ENCODE peak calls at places on chromosomes 7 and 10, in ten cellular contexts. One of them, this sample, is unnamed. For H3K4me1 and H3K36me3, the result is how much of the 10 kb centered on the place peaks cover.

GRCh38 chr7:151936207-151936606 is 20.0 kb upstream of the GALNTL5 start:
- DNase-seq in Peyer's patch: no peak
- DNase-seq in HepG2: no peak
- DNase-seq in breast epithelium: no peak
- DNase-seq in right atrium auricular region: no peak
- DNase-seq in psoas muscle: no peak
- DNase-seq in fibroblast of lung: no peak
- DNase-seq in mucosa of descending colon: no peak
- DNase-seq in BE2C: no peak
- DNase-seq in trophoblast cell: peak
- DNase-seq in this sample: no peak

GRCh38 chr10:28879875-28880381 is 202.6 kb downstream of the BAMBI start:
- DNase-seq in Peyer's patch: no peak
- DNase-seq in HepG2: no peak
- DNase-seq in breast epithelium: no peak
- DNase-seq in right atrium auricular region: no peak
- DNase-seq in psoas muscle: no peak
- DNase-seq in fibroblast of lung: no peak
- DNase-seq in mucosa of descending colon: no peak
- DNase-seq in BE2C: no peak
- DNase-seq in trophoblast cell: no peak
- DNase-seq in this sample: no peak

GRCh38 chr7:121329460-121330052 is 756 bp downstream of the WNT16 start:
- DNase-seq in Peyer's patch: peak
- DNase-seq in HepG2: no peak
- DNase-seq in breast epithelium: no peak
- DNase-seq in right atrium auricular region: no peak
- DNase-seq in psoas muscle: no peak
- DNase-seq in fibroblast of lung: peak
- DNase-seq in mucosa of descending colon: peak
- DNase-seq in BE2C: no peak
- DNase-seq in trophoblast cell: peak
- DNase-seq in this sample: no peak

GRCh38 chr7:24826662-24827020 is 69.4 kb upstream of the GSDME start:
- DNase-seq in Peyer's patch: no peak
- DNase-seq in HepG2: no peak
- DNase-seq in breast epithelium: no peak
- DNase-seq in right atrium auricular region: no peak
- DNase-seq in psoas muscle: no peak
- DNase-seq in fibroblast of lung: peak
- DNase-seq in mucosa of descending colon: no peak
- DNase-seq in BE2C: no peak
- DNase-seq in trophoblast cell: no peak
- DNase-seq in this sample: no peak

GRCh38 chr10:59825932-59826331 is 72.7 kb upstream of the MRLN start:
- DNase-seq in Peyer's patch: no peak
- DNase-seq in HepG2: no peak
- DNase-seq in breast epithelium: no peak
- DNase-seq in right atrium auricular region: no peak
- DNase-seq in psoas muscle: no peak
- DNase-seq in fibroblast of lung: peak
- DNase-seq in mucosa of descending colon: no peak
- DNase-seq in BE2C: no peak
- DNase-seq in trophoblast cell: peak
- DNase-seq in this sample: no peak

GRCh38 chr7:116451958-116452729 is 47.4 kb upstream of the CAV2 start:
- DNase-seq in Peyer's patch: no peak
- DNase-seq in HepG2: no peak
- DNase-seq in breast epithelium: no peak
- DNase-seq in right atrium auricular region: no peak
- DNase-seq in psoas muscle: no peak
- DNase-seq in fibroblast of lung: no peak
- DNase-seq in mucosa of descending colon: no peak
- DNase-seq in BE2C: no peak
- DNase-seq in trophoblast cell: no peak
- DNase-seq in this sample: no peak

GRCh38 chr10:127694580-127695193 is 42.3 kb upstream of the FOXI2 start:
- DNase-seq in Peyer's patch: no peak
- DNase-seq in HepG2: peak
- DNase-seq in breast epithelium: no peak
- DNase-seq in right atrium auricular region: no peak
- DNase-seq in psoas muscle: no peak
- DNase-seq in fibroblast of lung: no peak
- DNase-seq in mucosa of descending colon: no peak
- DNase-seq in BE2C: peak
- DNase-seq in trophoblast cell: peak
- DNase-seq in this sample: no peak

GRCh38 chr10:10589540-10589939 is 428.1 kb upstream of the CELF2 start:
- DNase-seq in Peyer's patch: no peak
- DNase-seq in HepG2: no peak
- DNase-seq in breast epithelium: no peak
- DNase-seq in right atrium auricular region: peak
- DNase-seq in psoas muscle: no peak
- DNase-seq in fibroblast of lung: peak
- DNase-seq in mucosa of descending colon: no peak
- DNase-seq in BE2C: no peak
- DNase-seq in trophoblast cell: peak
- DNase-seq in this sample: no peak

GRCh38 chr7:116636997-116637396 is 35.0 kb upstream of the MET start:
- DNase-seq in Peyer's patch: no peak
- DNase-seq in HepG2: no peak
- DNase-seq in breast epithelium: no peak
- DNase-seq in right atrium auricular region: no peak
- DNase-seq in psoas muscle: no peak
- DNase-seq in fibroblast of lung: no peak
- DNase-seq in mucosa of descending colon: no peak
- DNase-seq in BE2C: no peak
- DNase-seq in trophoblast cell: no peak
- DNase-seq in this sample: no peak

GRCh38 chr7:94145602-94146001 is 141.4 kb upstream of the BET1 start:
- DNase-seq in Peyer's patch: no peak
- DNase-seq in HepG2: no peak
- DNase-seq in breast epithelium: no peak
- DNase-seq in right atrium auricular region: no peak
- DNase-seq in psoas muscle: no peak
- DNase-seq in fibroblast of lung: no peak
- DNase-seq in mucosa of descending colon: no peak
- DNase-seq in BE2C: no peak
- DNase-seq in trophoblast cell: no peak
- DNase-seq in this sample: no peak

DNA sequence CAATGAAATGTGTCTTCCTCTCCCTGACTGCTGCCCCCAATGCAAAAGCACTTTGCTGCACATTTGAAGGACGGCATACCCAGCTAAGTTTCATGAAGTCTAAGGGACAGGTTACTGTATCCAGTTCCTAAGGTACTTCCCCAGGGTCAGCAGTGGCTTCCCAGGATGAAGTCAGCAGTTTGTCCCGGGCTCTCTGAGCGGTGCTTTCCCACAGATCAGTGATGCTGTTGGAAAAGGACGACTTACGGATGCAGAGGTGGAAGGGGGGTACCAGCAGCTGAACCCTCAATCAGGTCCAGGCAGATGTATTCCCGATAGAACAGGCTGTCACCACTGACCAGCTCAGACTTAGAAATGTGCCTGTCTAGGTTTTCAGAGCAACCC is 303.5 kb downstream of the PRPF18 start:
- DNase-seq in Peyer's patch: no peak
- DNase-seq in HepG2: no peak
- DNase-seq in breast epithelium: no peak
- DNase-seq in right atrium auricular region: no peak
- DNase-seq in psoas muscle: no peak
- DNase-seq in fibroblast of lung: peak
- DNase-seq in mucosa of descending colon: no peak
- DNase-seq in BE2C: no peak
- DNase-seq in trophoblast cell: peak
- DNase-seq in this sample: no peak
- H3K4me1 ChIP-seq in Peyer's patch: under half
- H3K4me1 ChIP-seq in HepG2: under half
- H3K4me1 ChIP-seq in breast epithelium: under half
- H3K4me1 ChIP-seq in right atrium auricular region: under half
- H3K4me1 ChIP-seq in psoas muscle: under half
- H3K4me1 ChIP-seq in fibroblast of lung: under half
- H3K4me1 ChIP-seq in mucosa of descending colon: under half
- H3K4me1 ChIP-seq in BE2C: under half
- H3K4me1 ChIP-seq in trophoblast cell: under half
- H3K4me1 ChIP-seq in this sample: under half

DNA sequence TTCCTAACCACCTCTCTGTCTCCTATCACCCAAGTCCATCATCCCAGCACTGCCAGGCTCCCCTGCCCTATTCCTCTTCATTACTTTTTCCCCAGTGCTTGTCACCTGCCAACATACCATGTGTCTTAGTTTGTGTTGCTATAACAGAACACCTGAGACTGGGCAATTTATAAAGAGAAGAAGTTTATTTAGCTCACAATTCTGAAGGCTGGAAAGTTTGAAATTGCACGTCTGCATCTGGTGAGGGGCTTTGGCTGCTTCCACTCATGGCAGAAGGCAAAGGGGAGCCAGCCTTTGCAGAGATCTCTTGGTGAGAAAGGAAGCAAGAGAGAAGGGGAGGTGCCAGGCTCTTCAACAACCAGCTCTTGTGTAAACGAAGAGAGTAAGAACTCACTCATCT is 47.3 kb downstream of the DRGX start:
- DNase-seq in Peyer's patch: no peak
- DNase-seq in HepG2: no peak
- DNase-seq in breast epithelium: no peak
- DNase-seq in right atrium auricular region: no peak
- DNase-seq in psoas muscle: no peak
- DNase-seq in fibroblast of lung: no peak
- DNase-seq in mucosa of descending colon: no peak
- DNase-seq in BE2C: no peak
- DNase-seq in trophoblast cell: no peak
- DNase-seq in this sample: no peak
- H3K36me3 ChIP-seq in Peyer's patch: under half
- H3K36me3 ChIP-seq in HepG2: under half
- H3K36me3 ChIP-seq in breast epithelium: under half
- H3K36me3 ChIP-seq in right atrium auricular region: under half
- H3K36me3 ChIP-seq in psoas muscle: under half
- H3K36me3 ChIP-seq in fibroblast of lung: under half
- H3K36me3 ChIP-seq in mucosa of descending colon: under half
- H3K36me3 ChIP-seq in BE2C: under half
- H3K36me3 ChIP-seq in trophoblast cell: under half
- H3K36me3 ChIP-seq in this sample: under half

DNA sequence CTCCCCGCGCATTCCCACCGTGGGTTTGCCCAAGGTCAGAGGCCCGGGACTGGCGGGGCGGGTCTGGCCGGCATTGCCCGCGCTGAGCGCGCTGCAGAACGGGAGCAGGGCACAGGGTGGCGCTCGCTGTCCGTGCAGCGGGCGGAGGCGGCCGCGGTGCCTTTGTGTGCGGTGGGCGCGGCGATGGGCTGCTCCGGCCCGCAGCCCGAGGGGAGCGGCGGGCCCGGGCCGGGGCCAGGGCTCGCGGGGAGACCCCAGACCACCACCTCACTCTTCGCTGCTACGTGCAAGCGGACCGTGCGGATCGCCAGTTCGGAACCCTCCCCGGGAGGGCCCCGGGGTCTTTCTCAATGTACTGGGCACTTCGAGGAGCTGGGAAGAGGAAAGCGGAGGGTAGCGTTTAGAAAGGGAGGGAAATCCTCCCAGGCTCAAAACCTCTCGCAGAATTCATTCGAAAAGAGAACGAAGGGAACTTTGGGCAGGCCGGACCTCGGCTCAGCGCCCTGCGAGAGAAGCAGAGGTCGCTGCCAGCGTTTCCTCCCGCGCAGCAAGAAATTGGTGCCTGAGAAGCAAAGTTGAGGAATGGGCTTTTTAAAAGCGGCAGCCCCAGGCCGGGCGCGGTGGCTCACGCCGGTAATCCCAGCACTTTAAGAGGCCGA is 8.5 kb downstream of the SP8 start:
- DNase-seq in Peyer's patch: no peak
- DNase-seq in HepG2: no peak
- DNase-seq in breast epithelium: no peak
- DNase-seq in right atrium auricular region: no peak
- DNase-seq in psoas muscle: peak
- DNase-seq in fibroblast of lung: no peak
- DNase-seq in mucosa of descending colon: no peak
- DNase-seq in BE2C: peak
- DNase-seq in trophoblast cell: peak
- DNase-seq in this sample: no peak
- H3K4me3 ChIP-seq in Peyer's patch: no peak
- H3K4me3 ChIP-seq in HepG2: peak
- H3K4me3 ChIP-seq in breast epithelium: no peak
- H3K4me3 ChIP-seq in right atrium auricular region: peak
- H3K4me3 ChIP-seq in psoas muscle: peak
- H3K4me3 ChIP-seq in fibroblast of lung: no peak
- H3K4me3 ChIP-seq in mucosa of descending colon: no peak
- H3K4me3 ChIP-seq in BE2C: no peak
- H3K4me3 ChIP-seq in trophoblast cell: peak
- H3K4me3 ChIP-seq in this sample: no peak

DNA sequence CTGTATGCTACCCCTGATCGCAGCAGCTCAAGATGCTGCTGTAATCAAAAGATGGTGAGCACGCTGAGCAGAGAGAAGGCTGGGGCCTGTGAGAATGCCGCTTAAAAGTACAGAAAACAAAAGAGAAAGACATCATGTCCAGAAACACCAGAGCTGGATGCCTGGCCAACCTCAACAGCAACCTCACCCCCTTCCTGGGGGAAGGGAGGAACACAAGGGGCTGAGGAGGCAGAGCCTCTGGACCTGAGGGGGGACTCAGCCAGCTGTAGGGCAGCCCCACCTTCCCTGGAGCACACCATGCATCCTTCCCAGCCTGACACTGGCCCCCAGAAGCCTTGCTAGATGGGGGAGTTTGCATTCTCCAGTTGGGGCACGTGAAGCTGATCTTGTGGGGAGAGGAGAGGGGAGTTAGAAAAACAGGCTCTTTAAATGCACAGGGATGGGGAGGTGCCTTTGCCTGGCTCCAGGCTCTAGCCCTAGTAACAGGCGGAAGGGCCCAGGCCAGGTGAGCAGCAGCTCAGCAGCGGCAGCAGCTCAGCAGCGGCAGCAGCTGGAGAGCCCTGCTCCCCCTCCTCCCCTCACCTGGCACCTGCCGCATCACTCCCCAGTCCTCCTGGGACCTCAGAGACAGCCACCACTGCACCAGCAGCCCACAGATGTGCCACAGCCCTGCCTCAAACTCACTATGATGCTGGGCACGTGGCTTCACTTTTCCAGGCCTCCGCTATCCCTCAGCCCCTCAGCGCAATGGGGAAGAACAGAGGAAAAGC is 156.3 kb downstream of the NEURL1 start:
- DNase-seq in Peyer's patch: no peak
- DNase-seq in HepG2: no peak
- DNase-seq in breast epithelium: no peak
- DNase-seq in right atrium auricular region: no peak
- DNase-seq in psoas muscle: no peak
- DNase-seq in fibroblast of lung: no peak
- DNase-seq in mucosa of descending colon: no peak
- DNase-seq in BE2C: no peak
- DNase-seq in trophoblast cell: no peak
- DNase-seq in this sample: no peak
- H3K4me1 ChIP-seq in Peyer's patch: under half
- H3K4me1 ChIP-seq in HepG2: half or more
- H3K4me1 ChIP-seq in breast epithelium: under half
- H3K4me1 ChIP-seq in right atrium auricular region: under half
- H3K4me1 ChIP-seq in psoas muscle: half or more
- H3K4me1 ChIP-seq in fibroblast of lung: half or more
- H3K4me1 ChIP-seq in mucosa of descending colon: half or more
- H3K4me1 ChIP-seq in BE2C: under half
- H3K4me1 ChIP-seq in trophoblast cell: under half
- H3K4me1 ChIP-seq in this sample: under half

GRCh38 chr7:130865408-130866236 is 131.6 kb upstream of the KLF14 start:
- DNase-seq in Peyer's patch: no peak
- DNase-seq in HepG2: no peak
- DNase-seq in breast epithelium: no peak
- DNase-seq in right atrium auricular region: no peak
- DNase-seq in psoas muscle: no peak
- DNase-seq in fibroblast of lung: peak
- DNase-seq in mucosa of descending colon: no peak
- DNase-seq in BE2C: no peak
- DNase-seq in trophoblast cell: peak
- DNase-seq in this sample: no peak
- H3K36me3 ChIP-seq in Peyer's patch: under half
- H3K36me3 ChIP-seq in HepG2: under half
- H3K36me3 ChIP-seq in breast epithelium: under half
- H3K36me3 ChIP-seq in right atrium auricular region: half or more
- H3K36me3 ChIP-seq in psoas muscle: under half
- H3K36me3 ChIP-seq in fibroblast of lung: under half
- H3K36me3 ChIP-seq in mucosa of descending colon: under half
- H3K36me3 ChIP-seq in BE2C: under half
- H3K36me3 ChIP-seq in trophoblast cell: under half
- H3K36me3 ChIP-seq in this sample: under half

This sample was measured in CD8-positive, alpha-beta memory T cell.